ENCODE peak calls at places on chromosomes 4 and X, in seven cellular contexts. One of them, this sample, is unnamed.
A peak's percentile ranks its signal among the peaks of the same experiment; 100 is the strongest.

GRCh38 chr4:40183615-40184411 is 13.0 kb upstream of the RHOH start:
- DNase-seq in OCI-LY7: peak; percentile 52
- DNase-seq in uterus: no peak
- DNase-seq in tibial nerve: no peak
- DNase-seq in heart right ventricle: no peak
- DNase-seq in right cardiac atrium: no peak
- DNase-seq in pancreas: no peak
- DNase-seq in this sample: no peak

GRCh38 chr4:5033266-5033945 is 14.1 kb upstream of the CYTL1 start:
- DNase-seq in OCI-LY7: peak; percentile 42
- DNase-seq in uterus: peak; percentile 55
- DNase-seq in tibial nerve: no peak
- DNase-seq in heart right ventricle: peak; percentile 21
- DNase-seq in right cardiac atrium: peak; percentile 42
- DNase-seq in pancreas: no peak
- DNase-seq in this sample: no peak

GRCh38 chr4:158315706-158316105 is 105.4 kb downstream of the TMEM144 start:
- DNase-seq in OCI-LY7: no peak
- DNase-seq in uterus: no peak
- DNase-seq in tibial nerve: no peak
- DNase-seq in heart right ventricle: no peak
- DNase-seq in right cardiac atrium: no peak
- DNase-seq in pancreas: no peak
- DNase-seq in this sample: no peak

GRCh38 chrX:17613979-17614572 is 123.2 kb upstream of the SCML1 start:
- DNase-seq in OCI-LY7: no peak
- DNase-seq in uterus: no peak
- DNase-seq in tibial nerve: no peak
- DNase-seq in heart right ventricle: no peak
- DNase-seq in right cardiac atrium: no peak
- DNase-seq in pancreas: peak; percentile 58
- DNase-seq in this sample: no peak

GRCh38 chr4:152778656-152779512 is 646 bp downstream of the TIGD4 start:
- DNase-seq in OCI-LY7: peak; percentile 50
- DNase-seq in uterus: no peak
- DNase-seq in tibial nerve: peak; percentile 9
- DNase-seq in heart right ventricle: peak; percentile 19
- DNase-seq in right cardiac atrium: no peak
- DNase-seq in pancreas: peak; percentile 22
- DNase-seq in this sample: peak; percentile 55

GRCh38 chr4:135497563-135498152 is 1296.1 kb upstream of the PABPC4L start:
- DNase-seq in OCI-LY7: no peak
- DNase-seq in uterus: no peak
- DNase-seq in tibial nerve: no peak
- DNase-seq in heart right ventricle: no peak
- DNase-seq in right cardiac atrium: no peak
- DNase-seq in pancreas: no peak
- DNase-seq in this sample: no peak

GRCh38 chrX:136768469-136769084 is 12.2 kb downstream of the ARHGEF6 start:
- DNase-seq in OCI-LY7: peak; percentile 46
- DNase-seq in uterus: peak; percentile 59
- DNase-seq in tibial nerve: peak; percentile 32
- DNase-seq in heart right ventricle: peak; percentile 17
- DNase-seq in right cardiac atrium: peak; percentile 62
- DNase-seq in pancreas: no peak
- DNase-seq in this sample: peak; percentile 41

GRCh38 chr4:39686997-39687396 is 10.9 kb upstream of the UBE2K start:
- DNase-seq in OCI-LY7: no peak
- DNase-seq in uterus: no peak
- DNase-seq in tibial nerve: no peak
- DNase-seq in heart right ventricle: no peak
- DNase-seq in right cardiac atrium: no peak
- DNase-seq in pancreas: no peak
- DNase-seq in this sample: no peak

GRCh38 chr4:55033296-55033695 is 92.1 kb downstream of the KDR start:
- DNase-seq in OCI-LY7: no peak
- DNase-seq in uterus: peak; percentile 39
- DNase-seq in tibial nerve: no peak
- DNase-seq in heart right ventricle: no peak
- DNase-seq in right cardiac atrium: no peak
- DNase-seq in pancreas: no peak
- DNase-seq in this sample: no peak

GRCh38 chrX:12080265-12080664 is 58.0 kb upstream of the FRMPD4 start:
- DNase-seq in OCI-LY7: peak; percentile 9
- DNase-seq in uterus: no peak
- DNase-seq in tibial nerve: peak; percentile 4
- DNase-seq in heart right ventricle: no peak
- DNase-seq in right cardiac atrium: no peak
- DNase-seq in pancreas: no peak
- DNase-seq in this sample: no peak

GRCh38 chr4:1055721-1056590 is 44.5 kb downstream of the FGFRL1 start:
- DNase-seq in OCI-LY7: peak; percentile 80
- DNase-seq in uterus: peak; percentile 15
- DNase-seq in tibial nerve: no peak
- DNase-seq in heart right ventricle: no peak
- DNase-seq in right cardiac atrium: no peak
- DNase-seq in pancreas: no peak
- DNase-seq in this sample: peak; percentile 71

GRCh38 chr4:112153222-112153791 is 8.1 kb downstream of the FAM241A start:
- DNase-seq in OCI-LY7: no peak
- DNase-seq in uterus: no peak
- DNase-seq in tibial nerve: no peak
- DNase-seq in heart right ventricle: no peak
- DNase-seq in right cardiac atrium: no peak
- DNase-seq in pancreas: no peak
- DNase-seq in this sample: no peak

GRCh38 chr4:40301592-40301991 is 33.5 kb upstream of the CHRNA9 start:
- DNase-seq in OCI-LY7: peak; percentile 98
- DNase-seq in uterus: no peak
- DNase-seq in tibial nerve: no peak
- DNase-seq in heart right ventricle: no peak
- DNase-seq in right cardiac atrium: no peak
- DNase-seq in pancreas: no peak
- DNase-seq in this sample: peak; percentile 91

GRCh38 chr4:187618701-187619278 is 376.8 kb upstream of the ZFP42 start:
- DNase-seq in OCI-LY7: no peak
- DNase-seq in uterus: no peak
- DNase-seq in tibial nerve: no peak
- DNase-seq in heart right ventricle: no peak
- DNase-seq in right cardiac atrium: no peak
- DNase-seq in pancreas: no peak
- DNase-seq in this sample: no peak

GRCh38 chrX:9327747-9328145 is 137.1 kb upstream of the TBL1X start:
- DNase-seq in OCI-LY7: no peak
- DNase-seq in uterus: no peak
- DNase-seq in tibial nerve: no peak
- DNase-seq in heart right ventricle: no peak
- DNase-seq in right cardiac atrium: no peak
- DNase-seq in pancreas: no peak
- DNase-seq in this sample: no peak

GRCh38 chr4:179586460-179586859 is 2144.2 kb upstream of the AGA start:
- DNase-seq in OCI-LY7: no peak
- DNase-seq in uterus: no peak
- DNase-seq in tibial nerve: no peak
- DNase-seq in heart right ventricle: no peak
- DNase-seq in right cardiac atrium: no peak
- DNase-seq in pancreas: no peak
- DNase-seq in this sample: no peak

GRCh38 chr4:99853993-99854392 is 37.4 kb downstream of the DAPP1 start:
- DNase-seq in OCI-LY7: no peak
- DNase-seq in uterus: no peak
- DNase-seq in tibial nerve: no peak
- DNase-seq in heart right ventricle: no peak
- DNase-seq in right cardiac atrium: no peak
- DNase-seq in pancreas: no peak
- DNase-seq in this sample: no peak

GRCh38 chrX:69163936-69164741 is 1.1 kb downstream of the PJA1 start:
- DNase-seq in OCI-LY7: peak; percentile 41
- DNase-seq in uterus: peak; percentile 31
- DNase-seq in tibial nerve: peak; percentile 10
- DNase-seq in heart right ventricle: peak; percentile 37
- DNase-seq in right cardiac atrium: peak; percentile 26
- DNase-seq in pancreas: peak; percentile 20
- DNase-seq in this sample: peak; percentile 63

GRCh38 chrX:111519215-111519614 is 7.8 kb downstream of the SERTM2 start:
- DNase-seq in OCI-LY7: no peak
- DNase-seq in uterus: no peak
- DNase-seq in tibial nerve: no peak
- DNase-seq in heart right ventricle: no peak
- DNase-seq in right cardiac atrium: no peak
- DNase-seq in pancreas: no peak
- DNase-seq in this sample: no peak

GRCh38 chr4:3813151-3813905 is 47.1 kb downstream of the ADRA2C start:
- DNase-seq in OCI-LY7: no peak
- DNase-seq in uterus: no peak
- DNase-seq in tibial nerve: no peak
- DNase-seq in heart right ventricle: no peak
- DNase-seq in right cardiac atrium: peak; percentile 8
- DNase-seq in pancreas: no peak
- DNase-seq in this sample: no peak

GRCh38 chr4:3784469-3785291 is 18.5 kb downstream of the ADRA2C start:
- DNase-seq in OCI-LY7: no peak
- DNase-seq in uterus: no peak
- DNase-seq in tibial nerve: no peak
- DNase-seq in heart right ventricle: no peak
- DNase-seq in right cardiac atrium: no peak
- DNase-seq in pancreas: no peak
- DNase-seq in this sample: no peak

GRCh38 chr4:169765845-169766244 is 8.1 kb upstream of the HPF1 start:
- DNase-seq in OCI-LY7: no peak
- DNase-seq in uterus: no peak
- DNase-seq in tibial nerve: no peak
- DNase-seq in heart right ventricle: no peak
- DNase-seq in right cardiac atrium: no peak
- DNase-seq in pancreas: no peak
- DNase-seq in this sample: no peak

GRCh38 chr4:94389595-94390290 is 47.1 kb upstream of the HPGDS start:
- DNase-seq in OCI-LY7: no peak
- DNase-seq in uterus: no peak
- DNase-seq in tibial nerve: no peak
- DNase-seq in heart right ventricle: no peak
- DNase-seq in right cardiac atrium: no peak
- DNase-seq in pancreas: no peak
- DNase-seq in this sample: no peak

GRCh38 chrX:83508526-83509245 is 596 bp downstream of the POU3F4 start:
- DNase-seq in OCI-LY7: no peak
- DNase-seq in uterus: no peak
- DNase-seq in tibial nerve: no peak
- DNase-seq in heart right ventricle: no peak
- DNase-seq in right cardiac atrium: no peak
- DNase-seq in pancreas: no peak
- DNase-seq in this sample: no peak

GRCh38 chr4:81214518-81215218 is 354 bp downstream of the PRKG2 start:
- DNase-seq in OCI-LY7: no peak
- DNase-seq in uterus: no peak
- DNase-seq in tibial nerve: no peak
- DNase-seq in heart right ventricle: peak; percentile 13
- DNase-seq in right cardiac atrium: no peak
- DNase-seq in pancreas: no peak
- DNase-seq in this sample: no peak

GRCh38 chr4:6701371-6701770 is 7.7 kb downstream of the S100P start:
- DNase-seq in OCI-LY7: no peak
- DNase-seq in uterus: no peak
- DNase-seq in tibial nerve: no peak
- DNase-seq in heart right ventricle: no peak
- DNase-seq in right cardiac atrium: no peak
- DNase-seq in pancreas: no peak
- DNase-seq in this sample: peak; percentile 52

GRCh38 chrX:111568356-111568755 is 56.9 kb downstream of the SERTM2 start:
- DNase-seq in OCI-LY7: no peak
- DNase-seq in uterus: peak; percentile 11
- DNase-seq in tibial nerve: no peak
- DNase-seq in heart right ventricle: no peak
- DNase-seq in right cardiac atrium: no peak
- DNase-seq in pancreas: no peak
- DNase-seq in this sample: no peak

GRCh38 chrX:67545772-67546495 is 2.1 kb downstream of the AR start:
- DNase-seq in OCI-LY7: no peak
- DNase-seq in uterus: peak; percentile 27
- DNase-seq in tibial nerve: no peak
- DNase-seq in heart right ventricle: peak; percentile 31
- DNase-seq in right cardiac atrium: peak; percentile 44
- DNase-seq in pancreas: no peak
- DNase-seq in this sample: no peak

GRCh38 chrX:45710081-45710801 is 509.6 kb upstream of the DIPK2B start:
- DNase-seq in OCI-LY7: no peak
- DNase-seq in uterus: no peak
- DNase-seq in tibial nerve: no peak
- DNase-seq in heart right ventricle: no peak
- DNase-seq in right cardiac atrium: no peak
- DNase-seq in pancreas: no peak
- DNase-seq in this sample: no peak
- H3K27ac ChIP-seq in OCI-LY7: no peak overlapping the region
- H3K27ac ChIP-seq in uterus: no peak overlapping the region
- H3K27ac ChIP-seq in tibial nerve: no peak overlapping the region
- H3K27ac ChIP-seq in heart right ventricle: no peak overlapping the region
- H3K27ac ChIP-seq in right cardiac atrium: no peak overlapping the region
- H3K27ac ChIP-seq in pancreas: no peak overlapping the region
- H3K27ac ChIP-seq in this sample: no peak overlapping the region

GRCh38 chrX:43618376-43619205 is 37.5 kb upstream of the MAOA start:
- DNase-seq in OCI-LY7: no peak
- DNase-seq in uterus: no peak
- DNase-seq in tibial nerve: no peak
- DNase-seq in heart right ventricle: no peak
- DNase-seq in right cardiac atrium: no peak
- DNase-seq in pancreas: no peak
- DNase-seq in this sample: no peak
- H3K4me3 ChIP-seq in OCI-LY7: no peak overlapping the region
- H3K4me3 ChIP-seq in uterus: no peak overlapping the region
- H3K4me3 ChIP-seq in tibial nerve: no peak overlapping the region
- H3K4me3 ChIP-seq in heart right ventricle: no peak overlapping the region
- H3K4me3 ChIP-seq in right cardiac atrium: no peak overlapping the region
- H3K4me3 ChIP-seq in pancreas: no peak overlapping the region
- H3K4me3 ChIP-seq in this sample: no peak overlapping the region

GRCh38 chr4:76836860-76837564 is 60.9 kb downstream of the SOWAHB start:
- DNase-seq in OCI-LY7: no peak
- DNase-seq in uterus: no peak
- DNase-seq in tibial nerve: no peak
- DNase-seq in heart right ventricle: no peak
- DNase-seq in right cardiac atrium: peak; percentile 18
- DNase-seq in pancreas: no peak
- DNase-seq in this sample: no peak

GRCh38 chr4:76840972-76841473 is 56.9 kb downstream of the SOWAHB start:
- DNase-seq in OCI-LY7: no peak
- DNase-seq in uterus: no peak
- DNase-seq in tibial nerve: no peak
- DNase-seq in heart right ventricle: no peak
- DNase-seq in right cardiac atrium: no peak
- DNase-seq in pancreas: no peak
- DNase-seq in this sample: no peak
- H3K27ac ChIP-seq in OCI-LY7: no peak overlapping the region
- H3K27ac ChIP-seq in uterus: no peak overlapping the region
- H3K27ac ChIP-seq in tibial nerve: no peak overlapping the region
- H3K27ac ChIP-seq in heart right ventricle: no peak overlapping the region
- H3K27ac ChIP-seq in right cardiac atrium: no peak overlapping the region
- H3K27ac ChIP-seq in pancreas: no peak overlapping the region
- H3K27ac ChIP-seq in this sample: no peak overlapping the region

DNA sequence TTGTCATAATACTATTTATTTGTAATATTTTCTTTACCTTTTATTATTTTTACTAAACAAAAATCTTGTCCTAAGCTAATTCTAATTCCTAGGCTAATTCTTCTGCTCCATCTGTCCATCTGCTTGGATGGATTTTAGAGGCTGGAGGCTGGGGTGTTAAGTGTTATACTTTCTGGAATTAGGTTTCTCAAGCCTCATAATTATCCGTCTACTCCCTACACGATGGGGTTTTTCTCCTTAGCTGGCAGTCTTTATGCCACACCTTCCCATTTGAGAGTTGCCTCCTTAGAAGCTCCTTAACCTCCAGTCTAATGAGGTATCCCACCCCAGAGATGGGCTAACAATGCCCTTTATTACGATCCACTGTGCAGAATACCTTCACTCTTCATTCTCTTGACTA is 37.6 kb upstream of the LGI2 start:
- DNase-seq in OCI-LY7: no peak
- DNase-seq in uterus: no peak
- DNase-seq in tibial nerve: no peak
- DNase-seq in heart right ventricle: no peak
- DNase-seq in right cardiac atrium: no peak
- DNase-seq in pancreas: no peak
- DNase-seq in this sample: no peak
- H3K4me3 ChIP-seq in OCI-LY7: no peak overlapping the region
- H3K4me3 ChIP-seq in uterus: no peak overlapping the region
- H3K4me3 ChIP-seq in tibial nerve: no peak overlapping the region
- H3K4me3 ChIP-seq in heart right ventricle: no peak overlapping the region
- H3K4me3 ChIP-seq in right cardiac atrium: no peak overlapping the region
- H3K4me3 ChIP-seq in pancreas: no peak overlapping the region
- H3K4me3 ChIP-seq in this sample: no peak overlapping the region